ENCODE peak calls at places on chromosomes 13 and 19, in four cellular contexts. U is osteoblast, B is cardiac fibroblast, L is neural progenitor cell. H is an unnamed sample.

GRCh38 chr13:48976677-48977625 is 1.2 kb downstream of the FNDC3A start:
- DNase-seq in L (no peak), U (peak), B (peak), H (no peak)

GRCh38 chr13:99464441-99464949 is 36.8 kb upstream of the TM9SF2 start:
- DNase-seq in B (no peak), L (no peak), U (peak), H (no peak)

GRCh38 chr19:11131471-11131870 is 24.1 kb downstream of the SPC24 start:
- DNase-seq in L (no peak), U (peak), B (no peak), H (no peak)

GRCh38 chr13:30685987-30686386 is 49.4 kb upstream of the ALOX5AP start:
- DNase-seq in L (no peak), U (no peak), B (no peak), H (no peak)

GRCh38 chr13:20519887-20520286 is 5.8 kb downstream of the CRYL1 start:
- DNase-seq in L (no peak), B (no peak), U (no peak), H (no peak)

GRCh38 chr19:11142528-11143171 is 12.9 kb downstream of the SPC24 start:
- DNase-seq in B (peak), U (peak), L (peak), H (peak)

GRCh38 chr13:84127597-84128128 is 245.4 kb upstream of the SLITRK1 start:
- DNase-seq in B (no peak), U (no peak), L (no peak), H (no peak)

GRCh38 chr13:29888306-29888705 is 37.9 kb upstream of the UBL3 start:
- DNase-seq in U (no peak), B (peak), L (no peak), H (no peak)

GRCh38 chr13:110331362-110331761 is 24.3 kb downstream of the COL4A2 start:
- DNase-seq in U (peak), B (no peak), L (no peak), H (no peak)

GRCh38 chr13:36509369-36509768 is 77.1 kb downstream of the CCNA1 start:
- DNase-seq in B (no peak), L (peak), U (no peak), H (no peak)

GRCh38 chr19:38304866-38305429 is 897 bp downstream of the C19orf33 start:
- DNase-seq in B (no peak), U (no peak), L (peak), H (peak)

GRCh38 chr19:52034051-52034728 is 6.0 kb upstream of the ZNF614 start:
- DNase-seq in B (peak), U (no peak), L (no peak), H (no peak)

GRCh38 chr13:95087746-95088305 is 213.4 kb downstream of the ABCC4 start:
- DNase-seq in B (peak), L (no peak), U (no peak), H (peak)

GRCh38 chr19:941292-942132 is 15.7 kb downstream of the ARID3A start:
- DNase-seq in U (no peak), B (no peak), L (no peak), H (no peak)
- H3K4me3 ChIP-seq in U (peak), B (no peak), L (no peak), H (peak)

DNA sequence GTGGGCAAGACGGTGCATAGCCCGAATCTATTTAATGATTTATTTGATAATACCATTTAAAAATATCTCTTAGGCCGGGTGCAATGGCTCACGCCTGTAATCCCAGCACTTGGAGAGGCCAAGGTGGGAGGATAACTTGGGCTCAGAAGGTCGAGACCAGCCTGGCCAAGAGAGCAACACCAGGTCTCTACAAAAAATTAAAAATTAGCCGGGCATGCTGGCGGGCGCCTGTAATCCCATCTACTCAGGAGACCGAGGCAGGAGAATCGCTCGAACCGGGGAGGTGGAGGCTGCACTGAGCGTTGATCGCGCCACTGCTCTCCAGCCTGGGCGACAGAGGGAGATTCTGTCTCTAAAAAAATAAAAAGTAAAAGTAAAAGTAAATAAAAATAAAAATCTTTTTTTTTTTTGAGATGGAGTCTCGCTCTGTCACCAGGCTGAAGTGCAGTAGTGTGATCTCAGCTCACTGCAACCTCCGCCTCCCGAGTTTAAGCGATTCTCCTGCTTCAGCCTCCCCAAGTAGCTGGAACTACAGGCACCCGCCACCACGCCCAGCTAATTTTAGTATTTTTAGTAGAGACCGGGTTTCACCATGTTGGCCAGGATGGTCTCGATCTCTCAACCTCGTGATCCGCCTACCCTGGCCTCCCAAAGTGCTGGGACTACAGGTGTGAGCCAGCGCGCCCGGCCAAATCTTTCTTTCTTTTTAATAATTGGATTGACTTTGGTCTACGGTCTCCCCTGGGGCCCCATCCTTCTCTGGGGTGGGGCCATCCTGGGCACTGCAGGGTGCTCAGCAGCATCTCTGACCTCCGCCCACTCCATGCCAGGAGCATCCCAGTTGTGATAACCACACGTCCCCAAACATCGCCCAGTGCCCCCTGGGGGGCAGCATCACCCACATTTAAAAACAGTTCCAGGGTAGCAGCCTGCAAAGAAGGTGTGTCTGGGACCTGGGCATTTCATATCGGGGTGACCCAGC is 90.7 kb downstream of the GNG7 start:
- DNase-seq in U (no peak), B (no peak), L (no peak), H (no peak)
- TF ChIP-seq CTCF in U (no peak), B (no peak), L (no peak), H (no peak)

GRCh38 chr13:47159853-47160550 is 263.1 kb upstream of the HTR2A start:
- DNase-seq in L (no peak), U (peak), B (no peak), H (no peak)
- H3K4me3 ChIP-seq in L (no peak), U (no peak), B (no peak), H (no peak)

GRCh38 chr19:50906217-50906616 is 5.0 kb downstream of the KLK4 start:
- DNase-seq in U (peak), L (peak), B (no peak), H (no peak)
- TF ChIP-seq CTCF in U (peak), L (peak), B (peak), H (peak)

GRCh38 chr19:48415869-48416268 is 22.4 kb downstream of the GRIN2D start:
- DNase-seq in U (no peak), B (no peak), L (no peak), H (no peak)
- H3K4me3 ChIP-seq in U (no peak), B (no peak), L (no peak), H (peak)

DNA sequence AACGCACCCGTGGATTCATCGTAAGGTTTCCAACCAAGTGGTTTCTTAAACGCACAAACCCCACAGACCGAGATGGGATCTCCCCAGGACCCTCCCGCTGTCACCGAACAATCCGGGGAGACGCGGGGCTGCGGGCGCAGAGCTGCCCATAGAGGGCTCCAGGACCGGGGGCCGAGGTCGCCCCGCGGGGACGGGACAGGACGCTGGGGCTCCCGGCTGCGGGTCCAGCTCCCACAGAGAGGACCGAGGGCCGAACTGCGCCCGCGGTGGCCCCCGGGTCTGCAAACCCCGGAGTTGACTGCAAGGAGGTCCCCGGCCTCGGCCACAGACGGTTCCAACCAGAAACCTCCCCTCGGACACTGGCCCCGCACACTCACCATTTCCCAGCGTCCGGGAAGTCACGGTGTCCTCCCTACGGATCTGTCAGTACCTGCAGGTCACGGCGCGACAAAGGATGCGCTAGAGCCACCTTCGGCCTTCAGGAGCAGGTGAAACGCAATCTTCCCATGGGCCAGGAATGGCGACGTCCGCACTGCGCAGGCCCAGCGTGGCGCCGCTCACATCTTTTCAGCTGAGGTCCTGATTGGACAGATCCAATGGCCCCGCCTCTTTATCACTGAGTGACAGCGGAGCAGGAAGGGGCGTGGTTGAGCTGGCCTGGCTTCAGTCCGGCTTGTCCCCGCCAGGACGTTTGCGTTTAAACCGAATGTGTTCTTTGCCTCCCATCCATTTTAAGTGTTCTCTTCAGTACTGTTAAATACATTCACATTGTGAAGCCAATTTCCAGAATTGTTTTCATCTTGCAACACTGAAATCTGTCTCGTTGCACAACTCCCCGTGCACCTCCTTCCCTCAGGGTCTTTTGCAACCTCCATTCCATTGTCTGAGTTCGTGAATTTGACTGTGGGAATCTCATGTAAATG is at the start of gene ZNF14:
- DNase-seq in L (peak), B (peak), U (peak), H (peak)
- TF ChIP-seq CTCF in L (peak), B (peak), U (peak), H (peak)

GRCh38 chr19:31595521-31595920 is 246.3 kb upstream of the TSHZ3 start:
- DNase-seq in L (no peak), U (no peak), B (no peak), H (no peak)
- H3K4me3 ChIP-seq in L (no peak), U (no peak), B (no peak), H (no peak)

GRCh38 chr13:43244482-43244881 is 221.1 kb downstream of the DNAJC15 start:
- DNase-seq in B (no peak), L (no peak), U (no peak), H (no peak)
- TF ChIP-seq CTCF in B (no peak), L (no peak), U (no peak), H (no peak)

GRCh38 chr19:9570255-9570654 is 14.0 kb downstream of the ZNF121 start:
- DNase-seq in L (no peak), B (no peak), U (no peak), H (no peak)
- H3K4me3 ChIP-seq in L (no peak), B (no peak), U (no peak), H (no peak)